ENCODE peak calls at places on chromosome 4, in nine cellular contexts. One of them, this sample, is unnamed.
A peak's percentile ranks its signal among the peaks of the same experiment; 100 is the strongest.

GRCh38 chr4:25667931-25668557 is 12.4 kb downstream of the SLC34A2 start:
- DNase-seq in cardiac muscle cell: peak; percentile 50
- DNase-seq in IMR-90: no peak
- DNase-seq in HCT116: peak; percentile 15
- DNase-seq in neural progenitor cell: peak; percentile 18
- DNase-seq in GM23248: no peak
- DNase-seq in CD8-positive, alpha-beta T cell: no peak
- DNase-seq in H9: peak; percentile 53
- DNase-seq in A549: no peak
- DNase-seq in this sample: no peak

GRCh38 chr4:137180349-137180748 is 351.9 kb downstream of the PCDH18 start:
- DNase-seq in cardiac muscle cell: peak; percentile 12
- DNase-seq in IMR-90: no peak
- DNase-seq in HCT116: peak; percentile 1
- DNase-seq in neural progenitor cell: peak; percentile 40
- DNase-seq in GM23248: no peak
- DNase-seq in CD8-positive, alpha-beta T cell: no peak
- DNase-seq in H9: peak; percentile 54
- DNase-seq in A549: no peak
- DNase-seq in this sample: peak; percentile 11

GRCh38 chr4:126346654-126347053 is 1031.9 kb downstream of the FAT4 start:
- DNase-seq in cardiac muscle cell: no peak
- DNase-seq in IMR-90: no peak
- DNase-seq in HCT116: no peak
- DNase-seq in neural progenitor cell: no peak
- DNase-seq in GM23248: no peak
- DNase-seq in CD8-positive, alpha-beta T cell: no peak
- DNase-seq in H9: no peak
- DNase-seq in A549: no peak
- DNase-seq in this sample: no peak

GRCh38 chr4:10958226-10958856 is 273.8 kb upstream of the CLNK start:
- DNase-seq in cardiac muscle cell: no peak
- DNase-seq in IMR-90: no peak
- DNase-seq in HCT116: no peak
- DNase-seq in neural progenitor cell: no peak
- DNase-seq in GM23248: no peak
- DNase-seq in CD8-positive, alpha-beta T cell: no peak
- DNase-seq in H9: no peak
- DNase-seq in A549: no peak
- DNase-seq in this sample: no peak

GRCh38 chr4:104693601-104694201 is 199.0 kb upstream of the CXXC4 start:
- DNase-seq in cardiac muscle cell: peak; percentile 5
- DNase-seq in IMR-90: peak; percentile 21
- DNase-seq in HCT116: peak; percentile 26
- DNase-seq in neural progenitor cell: no peak
- DNase-seq in GM23248: peak; percentile 28
- DNase-seq in CD8-positive, alpha-beta T cell: no peak
- DNase-seq in H9: no peak
- DNase-seq in A549: no peak
- DNase-seq in this sample: peak; percentile 23

GRCh38 chr4:146442801-146443200 is 78.9 kb downstream of the SLC10A7 start:
- DNase-seq in cardiac muscle cell: peak; percentile 31
- DNase-seq in IMR-90: peak; percentile 75
- DNase-seq in HCT116: no peak
- DNase-seq in neural progenitor cell: no peak
- DNase-seq in GM23248: peak; percentile 82
- DNase-seq in CD8-positive, alpha-beta T cell: no peak
- DNase-seq in H9: no peak
- DNase-seq in A549: no peak
- DNase-seq in this sample: peak; percentile 45

GRCh38 chr4:110787109-110787508 is 164.2 kb upstream of the PITX2 start:
- DNase-seq in cardiac muscle cell: no peak
- DNase-seq in IMR-90: peak; percentile 14
- DNase-seq in HCT116: no peak
- DNase-seq in neural progenitor cell: no peak
- DNase-seq in GM23248: peak; percentile 53
- DNase-seq in CD8-positive, alpha-beta T cell: no peak
- DNase-seq in H9: no peak
- DNase-seq in A549: no peak
- DNase-seq in this sample: no peak

GRCh38 chr4:172073590-172073989 is 260.4 kb downstream of the GALNTL6 start:
- DNase-seq in cardiac muscle cell: no peak
- DNase-seq in IMR-90: no peak
- DNase-seq in HCT116: no peak
- DNase-seq in neural progenitor cell: peak; percentile 60
- DNase-seq in GM23248: no peak
- DNase-seq in CD8-positive, alpha-beta T cell: no peak
- DNase-seq in H9: no peak
- DNase-seq in A549: no peak
- DNase-seq in this sample: no peak

GRCh38 chr4:148573284-148573683 is 131.1 kb upstream of the NR3C2 start:
- DNase-seq in cardiac muscle cell: no peak
- DNase-seq in IMR-90: no peak
- DNase-seq in HCT116: no peak
- DNase-seq in neural progenitor cell: no peak
- DNase-seq in GM23248: no peak
- DNase-seq in CD8-positive, alpha-beta T cell: no peak
- DNase-seq in H9: no peak
- DNase-seq in A549: no peak
- DNase-seq in this sample: no peak

GRCh38 chr4:21512351-21512750 is 436.2 kb downstream of the KCNIP4 start:
- DNase-seq in cardiac muscle cell: peak; percentile 66
- DNase-seq in IMR-90: peak; percentile 4
- DNase-seq in HCT116: peak; percentile 4
- DNase-seq in neural progenitor cell: peak; percentile 64
- DNase-seq in GM23248: peak; percentile 72
- DNase-seq in CD8-positive, alpha-beta T cell: no peak
- DNase-seq in H9: no peak
- DNase-seq in A549: peak; percentile 0
- DNase-seq in this sample: peak; percentile 48

GRCh38 chr4:181957088-181957487 is 286.1 kb upstream of the TENM3 start:
- DNase-seq in cardiac muscle cell: peak; percentile 62
- DNase-seq in IMR-90: peak; percentile 78
- DNase-seq in HCT116: no peak
- DNase-seq in neural progenitor cell: no peak
- DNase-seq in GM23248: peak; percentile 56
- DNase-seq in CD8-positive, alpha-beta T cell: no peak
- DNase-seq in H9: no peak
- DNase-seq in A549: no peak
- DNase-seq in this sample: no peak
- H3K4me1 ChIP-seq in cardiac muscle cell: no peaks in the 10 kb centered on the region
- H3K4me1 ChIP-seq in IMR-90: peaks cover 9% of the 10 kb centered on the region
- H3K4me1 ChIP-seq in HCT116: no peaks in the 10 kb centered on the region
- H3K4me1 ChIP-seq in neural progenitor cell: peaks cover 5% of the 10 kb centered on the region
- H3K4me1 ChIP-seq in GM23248: peaks cover 23% of the 10 kb centered on the region
- H3K4me1 ChIP-seq in CD8-positive, alpha-beta T cell: no peaks in the 10 kb centered on the region
- H3K4me1 ChIP-seq in H9: peaks cover 2% of the 10 kb centered on the region
- H3K4me1 ChIP-seq in A549: peaks cover 23% of the 10 kb centered on the region
- H3K4me1 ChIP-seq in this sample: no peaks in the 10 kb centered on the region

GRCh38 chr4:158827475-158828085 is 58.8 kb downstream of the FNIP2 start:
- DNase-seq in cardiac muscle cell: no peak
- DNase-seq in IMR-90: no peak
- DNase-seq in HCT116: no peak
- DNase-seq in neural progenitor cell: no peak
- DNase-seq in GM23248: no peak
- DNase-seq in CD8-positive, alpha-beta T cell: no peak
- DNase-seq in H9: no peak
- DNase-seq in A549: no peak
- DNase-seq in this sample: no peak
- H3K4me1 ChIP-seq in cardiac muscle cell: peaks cover 51% of the 10 kb centered on the region
- H3K4me1 ChIP-seq in IMR-90: peaks cover 11% of the 10 kb centered on the region
- H3K4me1 ChIP-seq in HCT116: no peaks in the 10 kb centered on the region
- H3K4me1 ChIP-seq in neural progenitor cell: no peaks in the 10 kb centered on the region
- H3K4me1 ChIP-seq in GM23248: peaks cover 31% of the 10 kb centered on the region
- H3K4me1 ChIP-seq in CD8-positive, alpha-beta T cell: peaks cover 16% of the 10 kb centered on the region
- H3K4me1 ChIP-seq in H9: no peaks in the 10 kb centered on the region
- H3K4me1 ChIP-seq in A549: peaks cover 10% of the 10 kb centered on the region
- H3K4me1 ChIP-seq in this sample: no peaks in the 10 kb centered on the region

GRCh38 chr4:1205641-1206298 is 33.4 kb upstream of the SPON2 start:
- DNase-seq in cardiac muscle cell: no peak
- DNase-seq in IMR-90: no peak
- DNase-seq in HCT116: no peak
- DNase-seq in neural progenitor cell: no peak
- DNase-seq in GM23248: no peak
- DNase-seq in CD8-positive, alpha-beta T cell: no peak
- DNase-seq in H9: peak; percentile 23
- DNase-seq in A549: no peak
- DNase-seq in this sample: no peak
- H3K4me1 ChIP-seq in cardiac muscle cell: peaks cover 5% of the 10 kb centered on the region
- H3K4me1 ChIP-seq in IMR-90: peaks cover 53% of the 10 kb centered on the region
- H3K4me1 ChIP-seq in HCT116: no peaks in the 10 kb centered on the region
- H3K4me1 ChIP-seq in neural progenitor cell: no peaks in the 10 kb centered on the region
- H3K4me1 ChIP-seq in GM23248: peaks cover 22% of the 10 kb centered on the region
- H3K4me1 ChIP-seq in CD8-positive, alpha-beta T cell: peaks cover 35% of the 10 kb centered on the region
- H3K4me1 ChIP-seq in H9: no peaks in the 10 kb centered on the region
- H3K4me1 ChIP-seq in A549: no peaks in the 10 kb centered on the region
- H3K4me1 ChIP-seq in this sample: no peaks in the 10 kb centered on the region

GRCh38 chr4:68445111-68445510 is 2.2 kb upstream of the TMPRSS11E start:
- DNase-seq in cardiac muscle cell: no peak
- DNase-seq in IMR-90: no peak
- DNase-seq in HCT116: no peak
- DNase-seq in neural progenitor cell: no peak
- DNase-seq in GM23248: no peak
- DNase-seq in CD8-positive, alpha-beta T cell: no peak
- DNase-seq in H9: no peak
- DNase-seq in A549: no peak
- DNase-seq in this sample: no peak

GRCh38 chr4:68451246-68452211 is 4.3 kb downstream of the TMPRSS11E start:
- DNase-seq in cardiac muscle cell: no peak
- DNase-seq in IMR-90: peak; percentile 4
- DNase-seq in HCT116: no peak
- DNase-seq in neural progenitor cell: no peak
- DNase-seq in GM23248: peak; percentile 25
- DNase-seq in CD8-positive, alpha-beta T cell: no peak
- DNase-seq in H9: peak; percentile 47
- DNase-seq in A549: no peak
- DNase-seq in this sample: no peak

DNA sequence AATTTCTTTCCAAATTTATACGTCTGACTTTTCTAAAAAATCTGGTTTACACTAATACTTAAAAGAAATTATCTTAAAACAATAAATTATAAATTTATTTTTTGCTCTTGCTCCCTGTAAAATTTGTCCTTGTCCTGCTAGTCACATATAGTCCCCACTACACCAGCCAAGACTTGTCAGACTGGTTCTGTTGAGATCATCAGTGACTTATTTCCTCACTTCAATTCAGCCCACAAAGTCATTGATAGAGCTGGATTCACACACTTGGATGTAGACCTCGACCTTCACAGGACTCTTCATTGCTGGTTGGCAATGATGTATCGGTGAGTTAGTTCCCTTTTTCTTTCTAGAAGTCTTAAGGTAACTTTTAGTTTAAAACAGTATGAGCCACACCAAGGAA is at the start of gene TMPRSS11E:
- DNase-seq in cardiac muscle cell: no peak
- DNase-seq in IMR-90: no peak
- DNase-seq in HCT116: peak; percentile 26
- DNase-seq in neural progenitor cell: no peak
- DNase-seq in GM23248: no peak
- DNase-seq in CD8-positive, alpha-beta T cell: no peak
- DNase-seq in H9: no peak
- DNase-seq in A549: no peak
- DNase-seq in this sample: no peak
- H3K4me1 ChIP-seq in cardiac muscle cell: no peaks in the 10 kb centered on the region
- H3K4me1 ChIP-seq in IMR-90: no peaks in the 10 kb centered on the region
- H3K4me1 ChIP-seq in HCT116: no peaks in the 10 kb centered on the region
- H3K4me1 ChIP-seq in neural progenitor cell: no peaks in the 10 kb centered on the region
- H3K4me1 ChIP-seq in GM23248: no peaks in the 10 kb centered on the region
- H3K4me1 ChIP-seq in CD8-positive, alpha-beta T cell: peaks cover 3% of the 10 kb centered on the region
- H3K4me1 ChIP-seq in H9: peaks cover 8% of the 10 kb centered on the region
- H3K4me1 ChIP-seq in A549: no peaks in the 10 kb centered on the region
- H3K4me1 ChIP-seq in this sample: no peaks in the 10 kb centered on the region

DNA sequence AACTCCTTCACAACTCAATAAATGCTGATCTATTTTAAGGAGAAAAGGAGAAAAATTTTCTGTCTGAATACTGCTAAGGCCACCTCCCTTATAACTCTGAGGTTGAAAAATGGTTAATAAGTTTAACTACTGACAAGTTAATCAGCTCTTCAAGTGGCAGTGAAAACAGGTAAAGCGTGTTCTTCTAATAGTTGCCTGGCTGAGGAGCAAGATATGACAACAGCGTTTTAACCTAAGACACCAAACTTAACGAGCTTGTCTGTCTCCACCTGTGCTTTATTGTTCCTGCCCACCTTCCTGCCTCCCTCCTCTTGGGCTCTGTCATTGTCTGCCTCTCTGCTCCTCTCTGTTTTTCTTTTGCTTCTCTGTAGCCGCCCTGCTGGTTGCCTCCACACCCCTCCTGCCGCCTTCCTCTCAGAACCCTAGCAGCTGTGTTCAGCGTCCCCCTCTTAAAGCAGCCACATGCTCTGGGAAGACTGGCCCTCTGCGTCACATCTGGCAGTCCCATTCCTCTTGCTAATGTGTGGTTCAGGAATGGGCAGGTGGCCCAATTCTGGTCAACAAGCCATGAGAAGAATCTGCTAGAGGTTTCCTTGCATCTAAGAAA is 4.3 kb upstream of the TSPAN5 start:
- DNase-seq in cardiac muscle cell: no peak
- DNase-seq in IMR-90: peak; percentile 9
- DNase-seq in HCT116: no peak
- DNase-seq in neural progenitor cell: peak; percentile 63
- DNase-seq in GM23248: no peak
- DNase-seq in CD8-positive, alpha-beta T cell: peak; percentile 29
- DNase-seq in H9: peak; percentile 80
- DNase-seq in A549: no peak
- DNase-seq in this sample: no peak
- H3K4me1 ChIP-seq in cardiac muscle cell: peaks cover 14% of the 10 kb centered on the region
- H3K4me1 ChIP-seq in IMR-90: peaks cover 9% of the 10 kb centered on the region
- H3K4me1 ChIP-seq in HCT116: peaks cover 42% of the 10 kb centered on the region
- H3K4me1 ChIP-seq in neural progenitor cell: peaks cover 43% of the 10 kb centered on the region
- H3K4me1 ChIP-seq in GM23248: peaks cover 16% of the 10 kb centered on the region
- H3K4me1 ChIP-seq in CD8-positive, alpha-beta T cell: peaks cover 52% of the 10 kb centered on the region
- H3K4me1 ChIP-seq in H9: peaks cover 6% of the 10 kb centered on the region
- H3K4me1 ChIP-seq in A549: peaks cover 28% of the 10 kb centered on the region
- H3K4me1 ChIP-seq in this sample: no peaks in the 10 kb centered on the region

DNA sequence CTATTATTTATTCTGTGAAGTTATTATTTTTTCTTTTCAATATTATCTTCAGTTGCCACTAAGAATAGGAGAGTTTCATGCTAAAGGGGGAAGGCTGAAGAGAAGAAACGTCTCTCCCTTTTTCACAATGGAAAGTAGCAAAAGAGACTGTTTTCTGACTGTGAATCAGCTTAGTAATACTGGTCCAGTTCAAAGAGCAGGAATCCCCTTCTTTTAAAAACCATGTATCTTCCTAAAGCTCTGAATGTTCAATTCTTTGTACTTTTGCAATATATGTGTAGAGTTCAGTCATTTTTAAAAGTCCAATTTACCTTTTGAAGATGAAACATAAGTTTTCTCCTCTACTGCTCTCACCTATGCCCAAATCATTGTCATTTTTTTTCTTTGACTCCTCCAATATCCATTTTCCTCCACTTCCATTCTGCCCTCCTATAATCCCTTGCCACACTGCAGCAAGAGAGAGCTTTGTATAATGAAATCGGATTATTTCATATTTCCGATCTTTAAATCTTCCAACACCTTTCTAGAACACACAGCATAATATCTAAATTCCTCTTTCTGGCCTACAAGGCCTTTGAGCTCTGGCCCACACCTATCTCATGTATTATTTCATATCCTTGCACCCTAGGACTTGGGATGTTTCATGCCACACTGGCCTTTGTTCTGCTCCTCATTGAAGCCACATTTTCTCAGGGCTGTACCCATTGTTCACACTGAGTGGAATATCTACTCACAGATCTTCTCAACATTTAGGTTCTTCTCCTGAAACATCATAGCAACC is 195.3 kb downstream of the CAMK2D start:
- DNase-seq in cardiac muscle cell: no peak
- DNase-seq in IMR-90: no peak
- DNase-seq in HCT116: no peak
- DNase-seq in neural progenitor cell: no peak
- DNase-seq in GM23248: no peak
- DNase-seq in CD8-positive, alpha-beta T cell: no peak
- DNase-seq in H9: no peak
- DNase-seq in A549: no peak
- DNase-seq in this sample: no peak
- H3K4me1 ChIP-seq in cardiac muscle cell: peaks cover 3% of the 10 kb centered on the region
- H3K4me1 ChIP-seq in IMR-90: peaks cover 3% of the 10 kb centered on the region
- H3K4me1 ChIP-seq in HCT116: peaks cover 20% of the 10 kb centered on the region
- H3K4me1 ChIP-seq in neural progenitor cell: no peaks in the 10 kb centered on the region
- H3K4me1 ChIP-seq in GM23248: peaks cover 14% of the 10 kb centered on the region
- H3K4me1 ChIP-seq in CD8-positive, alpha-beta T cell: peaks cover 31% of the 10 kb centered on the region
- H3K4me1 ChIP-seq in H9: no peaks in the 10 kb centered on the region
- H3K4me1 ChIP-seq in A549: peaks cover 10% of the 10 kb centered on the region
- H3K4me1 ChIP-seq in this sample: no peaks in the 10 kb centered on the region